ENCODE peak calls at places on chromosomes 3 and 15, in seven cellular contexts. X is activated T-cell treated with anti-CD3 and anti-CD28 coated beads for 24 hours, M is HS-5, V is NCI-H774, G is midbrain, C is KBM-7, P is A172. W is an unnamed sample.

GRCh38 chr3:175208316-175208715 is 349.2 kb downstream of the NAALADL2 start:
- DNase-seq in V (peak; percentile 38), P (peak; percentile 42), M (no peak), X (no peak), G (peak; percentile 61), C (no peak), W (no peak)

GRCh38 chr3:131217296-131217741 is 164.3 kb upstream of the NUDT16 start:
- DNase-seq in V (no peak), C (no peak), X (no peak), G (no peak), P (peak; percentile 13), M (no peak), W (peak; percentile 2)

GRCh38 chr15:38559131-38559530 is 5.5 kb downstream of the RASGRP1 start:
- DNase-seq in C (no peak), V (no peak), P (no peak), M (no peak), G (no peak), X (no peak), W (no peak)

GRCh38 chr15:82999905-83000671 is 11.4 kb downstream of the C15orf40 start:
- DNase-seq in P (peak; percentile 68), M (no peak), G (peak; percentile 43), V (peak; percentile 50), C (peak; percentile 90), X (no peak), W (peak; percentile 22)

GRCh38 chr3:169008772-169009358 is 654.6 kb downstream of the MECOM start:
- DNase-seq in C (no peak), P (no peak), V (no peak), M (no peak), X (no peak), G (no peak), W (no peak)

GRCh38 chr3:47860206-47860605 is 57.3 kb downstream of the DHX30 start:
- DNase-seq in X (no peak), C (no peak), G (no peak), V (no peak), M (no peak), P (no peak), W (no peak)

GRCh38 chr3:134327594-134327975 is 46.7 kb downstream of the AMOTL2 start:
- DNase-seq in C (no peak), P (peak; percentile 96), V (no peak), X (no peak), G (no peak), M (peak; percentile 95), W (no peak)

GRCh38 chr3:15453991-15454625 is 26.7 kb downstream of the EAF1 start:
- DNase-seq in G (no peak), M (no peak), P (no peak), X (no peak), C (no peak), V (no peak), W (no peak)

GRCh38 chr3:15809313-15809712 is 11.5 kb upstream of the ANKRD28 start:
- DNase-seq in X (no peak), P (no peak), G (no peak), V (no peak), M (no peak), C (no peak), W (no peak)

GRCh38 chr3:115695081-115695480 is 71.8 kb downstream of the GAP43 start:
- DNase-seq in C (no peak), P (no peak), X (no peak), V (no peak), G (no peak), M (no peak), W (no peak)

GRCh38 chr3:72722930-72723726 is 125.1 kb downstream of the SHQ1 start:
- DNase-seq in C (no peak), G (no peak), M (peak; percentile 35), V (no peak), P (peak; percentile 73), X (peak; percentile 4), W (no peak)

GRCh38 chr15:43799209-43799944 is 643 bp downstream of the SERINC4 start:
- DNase-seq in V (peak; percentile 30), X (no peak), G (no peak), C (no peak), M (no peak), P (no peak), W (no peak)

GRCh38 chr15:59371458-59372351 is 966 bp downstream of the MYO1E start:
- DNase-seq in V (peak; percentile 39), P (no peak), C (no peak), X (no peak), G (peak; percentile 51), M (no peak), W (no peak)

GRCh38 chr3:105199217-105199616 is 167.5 kb upstream of the ALCAM start:
- DNase-seq in P (no peak), C (no peak), V (no peak), G (no peak), X (no peak), M (no peak), W (no peak)

W was measured in NCI-H748 treated with DMSO at 0.1 percent for 48 hours.